ENCODE peak calls at places on chromosomes 13 and 19, in six cellular contexts. H is omental fat pad, F is GM04504, J is bronchial epithelial cell, V is glutamatergic neuron, E is fibroblast of lung. L is an unnamed sample.

GRCh38 chr19:17405250-17406038 is at the start of gene BST2:
- DNase-seq in H (no peak), F (no peak), J (no peak), V (no peak), E (peak; percentile 57), L (peak; percentile 94)

GRCh38 chr13:73754727-73755292 is 379.4 kb downstream of the KLF12 start:
- DNase-seq in H (no peak), F (peak; percentile 32), J (peak; percentile 68), V (no peak), E (peak; percentile 56), L (peak; percentile 81)

GRCh38 chr13:50419896-50420295 is 404.7 kb downstream of the KCNRG start:
- DNase-seq in H (no peak), F (no peak), J (no peak), V (no peak), E (no peak), L (no peak)

GRCh38 chr13:107456431-107456830 is 758.9 kb downstream of the LIG4 start:
- DNase-seq in H (no peak), F (no peak), J (no peak), V (no peak), E (no peak), L (no peak)

GRCh38 chr13:37648604-37649003 is 50.0 kb upstream of the POSTN start:
- DNase-seq in H (no peak), F (peak; percentile 65), J (peak; percentile 29), V (no peak), E (peak; percentile 86), L (no peak)

GRCh38 chr19:49555600-49556411 is 24.6 kb downstream of the NOSIP start:
- DNase-seq in H (no peak), F (no peak), J (peak; percentile 27), V (peak; percentile 76), E (peak; percentile 56), L (peak; percentile 45)

GRCh38 chr13:113564331-113565023 is 20.1 kb upstream of the TFDP1 start:
- DNase-seq in H (no peak), F (no peak), J (no peak), V (no peak), E (no peak), L (no peak)

GRCh38 chr19:35166100-35167063 is 11.8 kb downstream of the FXYD5 start:
- DNase-seq in H (no peak), F (no peak), J (peak; percentile 50), V (no peak), E (no peak), L (no peak)

GRCh38 chr19:13784731-13785452 is 10.4 kb upstream of the ZSWIM4 start:
- DNase-seq in H (peak; percentile 47), F (peak; percentile 50), J (peak; percentile 36), V (peak; percentile 72), E (peak; percentile 67), L (peak; percentile 48)

GRCh38 chr13:100517135-100517534 is 71.5 kb downstream of the GGACT start:
- DNase-seq in H (no peak), F (no peak), J (no peak), V (no peak), E (no peak), L (no peak)

GRCh38 chr13:40780822-40781401 is 8.5 kb upstream of the SLC25A15 start:
- DNase-seq in H (no peak), F (no peak), J (peak; percentile 8), V (no peak), E (peak; percentile 37), L (peak; percentile 46)

GRCh38 chr13:31264146-31264545 is 64.4 kb downstream of the B3GLCT start:
- DNase-seq in H (no peak), F (no peak), J (peak; percentile 17), V (no peak), E (no peak), L (no peak)

GRCh38 chr13:113151745-113152707 is 6.4 kb upstream of the PROZ start:
- DNase-seq in H (no peak), F (peak; percentile 43), J (no peak), V (no peak), E (peak; percentile 69), L (no peak)

GRCh38 chr19:48772503-48772953 is 17.2 kb downstream of the FGF21 start:
- DNase-seq in H (no peak), F (no peak), J (no peak), V (no peak), E (no peak), L (no peak)

GRCh38 chr19:31980851-31981250 is 364.6 kb upstream of the ZNF507 start:
- DNase-seq in H (no peak), F (no peak), J (no peak), V (no peak), E (no peak), L (no peak)

GRCh38 chr19:372306-372890 is 27.8 kb upstream of the MIER2 start:
- DNase-seq in H (no peak), F (peak; percentile 76), J (no peak), V (no peak), E (peak; percentile 78), L (no peak)

GRCh38 chr13:110696776-110697175 is 9.1 kb downstream of the CARS2 start:
- DNase-seq in H (no peak), F (no peak), J (no peak), V (no peak), E (no peak), L (no peak)

GRCh38 chr13:89465366-89465765 is 1794.2 kb downstream of the SLITRK5 start:
- DNase-seq in H (no peak), F (no peak), J (peak; percentile 72), V (no peak), E (peak; percentile 76), L (no peak)

GRCh38 chr13:33659894-33660293 is 158.1 kb upstream of the RFC3 start:
- DNase-seq in H (no peak), F (no peak), J (no peak), V (no peak), E (no peak), L (no peak)

GRCh38 chr19:4814625-4815425 is 16.7 kb downstream of the TICAM1 start:
- DNase-seq in H (no peak), F (peak; percentile 45), J (no peak), V (no peak), E (peak; percentile 47), L (no peak)

GRCh38 chr19:17553256-17553655 is 2.2 kb upstream of the COLGALT1 start:
- DNase-seq in H (no peak), F (peak; percentile 91), J (peak; percentile 26), V (no peak), E (peak; percentile 92), L (peak; percentile 96)

GRCh38 chr19:29568036-29568788 is 37.9 kb upstream of the POP4 start:
- DNase-seq in H (no peak), F (no peak), J (no peak), V (no peak), E (no peak), L (no peak)

GRCh38 chr13:48393698-48394085 is 19.2 kb downstream of the LPAR6 start:
- DNase-seq in H (no peak), F (no peak), J (no peak), V (no peak), E (no peak), L (no peak)

GRCh38 chr19:38710928-38711725 is 33.1 kb downstream of the CAPN12 start:
- DNase-seq in H (no peak), F (no peak), J (peak; percentile 54), V (peak; percentile 54), E (no peak), L (no peak)

GRCh38 chr19:44579663-44580365 is 33.5 kb upstream of the IGSF23 start:
- DNase-seq in H (no peak), F (no peak), J (no peak), V (no peak), E (no peak), L (no peak)

GRCh38 chr13:113032291-113032690 is 63.3 kb downstream of the MCF2L start:
- DNase-seq in H (no peak), F (no peak), J (no peak), V (no peak), E (no peak), L (no peak)

GRCh38 chr13:112791662-112792440 is 102.0 kb downstream of the ATP11A start:
- DNase-seq in H (no peak), F (no peak), J (peak; percentile 63), V (no peak), E (no peak), L (no peak)

GRCh38 chr19:5358173-5358800 is 17.7 kb upstream of the PTPRS start:
- DNase-seq in H (no peak), F (no peak), J (no peak), V (no peak), E (peak; percentile 34), L (no peak)

GRCh38 chr19:33947565-33947964 is 150.9 kb downstream of the KCTD15 start:
- DNase-seq in H (no peak), F (no peak), J (peak; percentile 1), V (no peak), E (no peak), L (no peak)

L was measured in Kasumi-1.